ENCODE peak calls at places on chromosomes 16 and 17, in four cellular contexts. V is GM12878, J is K562, M is H1. I is an unnamed sample.

GRCh38 chr17:79834575-79835469 is 4.4 kb downstream of the CBX4 start:
- DNase-seq in V (no peak), J (no peak), M (no peak), I (no peak)

GRCh38 chr17:43831633-43832032 is 1.3 kb downstream of the MPP3 start:
- DNase-seq in V (no peak), J (no peak), M (no peak), I (no peak)

GRCh38 chr16:23967018-23967417 is 131.2 kb downstream of the PRKCB start:
- DNase-seq in V (no peak), J (no peak), M (no peak), I (no peak)

GRCh38 chr17:51322390-51323029 is 62.2 kb downstream of the UTP18 start:
- DNase-seq in V (no peak), J (peak; percentile 24), M (no peak), I (no peak)

GRCh38 chr16:3846087-3846486 is 34.4 kb downstream of the CREBBP start:
- DNase-seq in V (no peak), J (no peak), M (no peak), I (no peak)

GRCh38 chr16:5056347-5056746 is 9.4 kb downstream of the C16orf89 start:
- DNase-seq in V (no peak), J (peak; percentile 63), M (no peak), I (peak; percentile 59)

GRCh38 chr17:40958086-40958953 is 8.4 kb downstream of the KRT39 start:
- DNase-seq in V (no peak), J (no peak), M (no peak), I (no peak)

GRCh38 chr16:67548265-67549126 is 13.8 kb upstream of the CTCF start:
- DNase-seq in V (no peak), J (no peak), M (no peak), I (no peak)

GRCh38 chr17:67054011-67054591 is 9.7 kb downstream of the CACNG1 start:
- DNase-seq in V (no peak), J (no peak), M (no peak), I (no peak)

GRCh38 chr17:1111599-1112443 is 68.0 kb downstream of the ABR start:
- DNase-seq in V (no peak), J (no peak), M (no peak), I (no peak)

GRCh38 chr17:31448467-31449077 is 57.1 kb downstream of the RAB11FIP4 start:
- DNase-seq in V (no peak), J (no peak), M (no peak), I (no peak)

GRCh38 chr16:57536306-57537193 is at the start of gene CCDC102A:
- DNase-seq in V (no peak), J (peak; percentile 83), M (no peak), I (no peak)

GRCh38 chr16:72501739-72502653 is 330.0 kb upstream of the PMFBP1 start:
- DNase-seq in V (peak; percentile 42), J (peak; percentile 47), M (no peak), I (peak; percentile 21)

GRCh38 chr16:31874354-31875111 is 926 bp downstream of the ZNF267 start:
- DNase-seq in V (peak; percentile 82), J (no peak), M (no peak), I (no peak)

GRCh38 chr16:57262841-57263584 is 18.0 kb downstream of the ARL2BP start:
- DNase-seq in V (no peak), J (no peak), M (no peak), I (no peak)

GRCh38 chr17:6365187-6365943 is 69.6 kb downstream of the AIPL1 start:
- DNase-seq in V (no peak), J (no peak), M (no peak), I (no peak)

GRCh38 chr17:27294689-27295630 is 1.0 kb downstream of the WSB1 start:
- DNase-seq in V (peak; percentile 66), J (peak; percentile 38), M (no peak), I (peak; percentile 23)

GRCh38 chr16:75045424-75045823 is 46.6 kb downstream of the ZNRF1 start:
- DNase-seq in V (no peak), J (no peak), M (no peak), I (no peak)

GRCh38 chr16:75044800-75045361 is 46.1 kb downstream of the ZNRF1 start:
- DNase-seq in V (no peak), J (no peak), M (no peak), I (no peak)

GRCh38 chr16:75042423-75043174 is 43.8 kb downstream of the ZNRF1 start:
- DNase-seq in V (no peak), J (no peak), M (no peak), I (no peak)

GRCh38 chr16:75039941-75040340 is 41.1 kb downstream of the ZNRF1 start:
- DNase-seq in V (no peak), J (no peak), M (no peak), I (no peak)

DNA sequence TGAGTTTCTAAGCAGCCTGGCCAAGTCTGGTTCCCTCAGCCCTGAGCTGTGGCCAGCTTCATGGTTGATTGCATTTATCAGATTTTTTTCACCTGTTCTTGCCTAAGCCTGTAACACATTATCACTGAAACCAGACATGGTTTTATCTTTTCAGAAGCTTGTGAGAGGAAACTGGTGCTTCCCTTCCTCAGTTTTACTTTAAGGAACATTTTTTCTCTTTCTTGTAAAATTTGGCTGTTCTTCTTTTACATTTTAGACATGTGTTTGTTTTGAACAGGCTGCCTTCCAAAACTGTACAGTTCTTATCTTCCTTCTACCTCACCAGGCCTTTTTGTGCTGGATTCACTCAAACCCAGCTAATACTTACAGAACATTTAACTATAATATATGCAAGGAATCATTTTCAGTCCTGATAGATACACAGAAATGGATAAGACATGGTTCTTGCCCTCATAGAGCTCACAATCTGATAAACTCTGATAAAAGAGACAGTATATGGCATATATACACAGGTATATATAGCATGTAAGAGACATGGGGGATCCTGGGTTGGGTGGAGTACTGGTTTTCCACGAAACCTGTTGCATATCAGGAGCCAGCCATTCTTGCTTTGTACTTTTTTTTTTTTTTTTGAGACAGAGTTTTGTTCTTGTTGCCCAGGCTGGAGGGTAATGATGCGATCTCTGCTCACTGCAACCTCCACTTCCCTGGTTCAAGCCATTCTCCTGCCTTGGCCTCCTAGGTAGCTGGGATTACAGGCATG is 44.5 kb downstream of the ZNRF1 start:
- DNase-seq in V (peak; percentile 59), J (peak; percentile 65), M (no peak), I (no peak)
- TF ChIP-seq TAF1 in V (no peak), J (no peak), M (no peak), I (no peak)

DNA sequence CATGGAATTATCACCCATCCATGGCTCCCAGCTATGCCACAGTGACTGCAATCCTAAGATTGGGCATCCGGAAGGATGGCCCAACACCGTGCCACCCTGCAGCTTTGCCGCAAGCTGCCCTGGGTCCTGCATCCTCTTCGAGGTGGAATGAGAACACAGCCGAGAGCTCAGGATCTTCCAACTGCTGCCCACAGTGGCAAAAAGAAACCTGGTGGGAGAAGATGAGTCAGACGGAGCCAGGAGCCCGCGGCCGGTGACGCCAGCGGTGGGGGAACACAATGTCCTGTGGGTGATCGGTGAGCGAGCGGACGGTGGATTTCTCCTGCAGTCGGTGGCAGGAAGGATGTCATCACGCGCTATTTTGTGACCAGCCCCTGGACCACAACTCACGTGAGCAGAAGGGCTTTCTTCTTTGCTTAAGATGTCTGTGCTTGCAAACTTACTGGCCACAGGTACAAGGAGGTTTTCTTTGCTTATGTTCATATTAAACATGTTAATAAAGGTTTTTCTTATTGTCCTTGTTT is 20.1 kb downstream of the CD7 start:
- DNase-seq in V (peak; percentile 50), J (no peak), M (no peak), I (no peak)
- TF ChIP-seq POLR2A in V (no peak), J (no peak), M (no peak), I (no peak)

GRCh38 chr17:33124871-33125551 is 133.4 kb downstream of the SPACA3 start:
- DNase-seq in V (no peak), J (no peak), M (no peak), I (no peak)

GRCh38 chr17:33126086-33126485 is 134.4 kb downstream of the SPACA3 start:
- DNase-seq in V (no peak), J (no peak), M (no peak), I (no peak)

GRCh38 chr17:33124185-33124584 is 132.5 kb downstream of the SPACA3 start:
- DNase-seq in V (no peak), J (no peak), M (no peak), I (no peak)

GRCh38 chr17:33125552-33125950 is 133.9 kb downstream of the SPACA3 start:
- DNase-seq in V (no peak), J (no peak), M (no peak), I (no peak)

GRCh38 chr17:33127706-33128105 is 136.1 kb downstream of the SPACA3 start:
- DNase-seq in V (no peak), J (no peak), M (no peak), I (no peak)
- TF ChIP-seq TAF1 in V (no peak), J (no peak), M (no peak), I (no peak)

DNA sequence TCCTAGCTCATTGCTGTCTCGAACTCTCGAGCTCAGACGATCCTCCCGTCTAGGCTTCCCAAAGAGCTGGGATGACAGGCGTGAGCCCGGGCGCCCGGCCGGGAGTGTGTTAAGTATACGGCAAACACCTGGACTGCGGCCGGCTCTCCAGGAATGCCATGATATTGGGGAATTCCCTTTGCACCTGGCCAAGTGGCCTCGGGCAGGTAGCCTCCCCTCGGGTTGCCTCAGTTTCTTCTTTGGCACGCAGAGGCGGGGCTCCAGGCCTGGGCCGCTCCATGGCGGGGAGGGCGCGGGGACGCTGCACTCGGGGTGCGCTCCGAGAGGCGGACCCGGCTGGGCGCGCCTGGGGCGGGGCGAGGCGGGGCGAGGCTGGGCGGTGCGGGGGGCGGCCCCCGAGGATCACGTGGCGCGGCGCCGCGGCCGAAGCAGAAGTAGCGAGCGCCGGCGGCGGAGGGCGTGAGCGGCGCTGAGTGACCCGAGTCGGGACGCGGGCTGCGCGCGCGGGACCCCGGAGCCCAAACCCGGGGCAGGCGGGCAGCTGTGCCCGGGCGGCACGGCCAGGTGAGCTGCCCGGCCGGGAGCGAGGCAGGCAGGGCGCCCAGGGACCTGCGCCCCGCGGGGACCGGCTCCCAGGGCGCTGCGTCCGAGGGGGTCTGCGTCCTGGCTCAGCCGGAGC is at the start of gene PLCG2:
- DNase-seq in V (no peak), J (peak; percentile 97), M (no peak), I (peak; percentile 82)
- TF ChIP-seq POLR2A in V (peak; percentile 83), J (no peak), M (no peak), I (peak; percentile 85)

DNA sequence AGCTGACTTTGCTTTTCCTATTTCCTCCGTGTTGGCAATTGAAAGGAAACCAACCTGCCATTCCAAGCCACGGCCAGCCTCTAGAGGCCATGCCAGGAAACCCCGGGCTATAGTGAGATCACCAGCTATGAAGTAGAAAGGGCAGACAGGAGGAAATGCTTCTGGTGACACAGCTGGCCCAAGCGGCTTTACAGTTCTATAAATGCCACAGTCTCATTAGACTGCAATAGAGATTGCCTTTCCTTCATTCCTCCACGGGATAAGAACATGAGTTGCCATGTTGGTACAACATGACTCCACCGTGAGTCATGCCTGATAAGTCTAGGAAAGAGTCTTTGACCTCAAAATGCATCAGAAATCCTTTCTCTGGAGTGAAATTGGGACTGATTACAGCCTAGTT is 384.9 kb downstream of the GRIN2A start:
- DNase-seq in V (no peak), J (no peak), M (no peak), I (no peak)
- TF ChIP-seq TAF1 in V (no peak), J (no peak), M (no peak), I (no peak)

I was measured in GM12892.